ENCODE peak calls at places on chromosomes 11 and 22, in five cellular contexts. One of them, this sample, is unnamed.

GRCh38 chr22:39219071-39220050 is 25.4 kb downstream of the PDGFB start:
- DNase-seq in HepG2: no peak
- DNase-seq in HCT116: no peak
- DNase-seq in H1: peak; percentile 46
- DNase-seq in GM12878: no peak
- DNase-seq in this sample: no peak

GRCh38 chr11:19892876-19893275 is 180.2 kb downstream of the NAV2 start:
- DNase-seq in HepG2: no peak
- DNase-seq in HCT116: no peak
- DNase-seq in H1: no peak
- DNase-seq in GM12878: no peak
- DNase-seq in this sample: no peak

GRCh38 chr22:29080061-29080975 is 7.5 kb downstream of the KREMEN1 start:
- DNase-seq in HepG2: no peak
- DNase-seq in HCT116: no peak
- DNase-seq in H1: no peak
- DNase-seq in GM12878: no peak
- DNase-seq in this sample: no peak

GRCh38 chr11:26467506-26467905 is 104.6 kb downstream of the MUC15 start:
- DNase-seq in HepG2: no peak
- DNase-seq in HCT116: no peak
- DNase-seq in H1: no peak
- DNase-seq in GM12878: no peak
- DNase-seq in this sample: no peak

GRCh38 chr22:28915969-28916368 is 32.6 kb downstream of the ZNRF3 start:
- DNase-seq in HepG2: no peak
- DNase-seq in HCT116: no peak
- DNase-seq in H1: no peak
- DNase-seq in GM12878: no peak
- DNase-seq in this sample: no peak

GRCh38 chr11:33542921-33543320 is 157.7 kb downstream of the C11orf91 start:
- DNase-seq in HepG2: peak; percentile 23
- DNase-seq in HCT116: peak; percentile 22
- DNase-seq in H1: peak; percentile 82
- DNase-seq in GM12878: no peak
- DNase-seq in this sample: peak; percentile 69

GRCh38 chr22:45103756-45104155 is 60.0 kb upstream of the NUP50 start:
- DNase-seq in HepG2: no peak
- DNase-seq in HCT116: no peak
- DNase-seq in H1: no peak
- DNase-seq in GM12878: no peak
- DNase-seq in this sample: no peak

GRCh38 chr22:41028841-41029240 is 63.6 kb upstream of the EP300 start:
- DNase-seq in HepG2: peak; percentile 64
- DNase-seq in HCT116: no peak
- DNase-seq in H1: no peak
- DNase-seq in GM12878: no peak
- DNase-seq in this sample: no peak

GRCh38 chr11:11984563-11984962 is 23.9 kb downstream of the DKK3 start:
- DNase-seq in HepG2: no peak
- DNase-seq in HCT116: no peak
- DNase-seq in H1: no peak
- DNase-seq in GM12878: no peak
- DNase-seq in this sample: no peak

GRCh38 chr11:117818036-117818858 is 6.3 kb downstream of the FXYD2 start:
- DNase-seq in HepG2: no peak
- DNase-seq in HCT116: no peak
- DNase-seq in H1: no peak
- DNase-seq in GM12878: no peak
- DNase-seq in this sample: no peak

GRCh38 chr11:81080476-81080875 is 1639.6 kb upstream of the TENM4 start:
- DNase-seq in HepG2: no peak
- DNase-seq in HCT116: no peak
- DNase-seq in H1: no peak
- DNase-seq in GM12878: no peak
- DNase-seq in this sample: no peak

GRCh38 chr11:80846442-80846841 is 1405.6 kb upstream of the TENM4 start:
- DNase-seq in HepG2: no peak
- DNase-seq in HCT116: no peak
- DNase-seq in H1: no peak
- DNase-seq in GM12878: no peak
- DNase-seq in this sample: no peak

GRCh38 chr22:46328797-46329196 is 6.7 kb upstream of the TRMU start:
- DNase-seq in HepG2: no peak
- DNase-seq in HCT116: no peak
- DNase-seq in H1: no peak
- DNase-seq in GM12878: no peak
- DNase-seq in this sample: no peak

GRCh38 chr11:47532597-47533213 is 20.2 kb downstream of the CELF1 start:
- DNase-seq in HepG2: no peak
- DNase-seq in HCT116: no peak
- DNase-seq in H1: no peak
- DNase-seq in GM12878: no peak
- DNase-seq in this sample: no peak

GRCh38 chr22:30340911-30341685 is 14.4 kb upstream of the TBC1D10A start:
- DNase-seq in HepG2: no peak
- DNase-seq in HCT116: no peak
- DNase-seq in H1: no peak
- DNase-seq in GM12878: no peak
- DNase-seq in this sample: no peak

GRCh38 chr11:71433648-71434450 is 14.3 kb downstream of the DHCR7 start:
- DNase-seq in HepG2: peak; percentile 68
- DNase-seq in HCT116: no peak
- DNase-seq in H1: no peak
- DNase-seq in GM12878: no peak
- DNase-seq in this sample: no peak

GRCh38 chr22:30877662-30878515 is 90.7 kb downstream of the MORC2 start:
- DNase-seq in HepG2: no peak
- DNase-seq in HCT116: no peak
- DNase-seq in H1: no peak
- DNase-seq in GM12878: no peak
- DNase-seq in this sample: no peak

GRCh38 chr11:100914415-100914814 is 215.2 kb downstream of the PGR start:
- DNase-seq in HepG2: no peak
- DNase-seq in HCT116: no peak
- DNase-seq in H1: no peak
- DNase-seq in GM12878: no peak
- DNase-seq in this sample: no peak

GRCh38 chr11:47376183-47376542 is 2.2 kb downstream of the SPI1 start:
- DNase-seq in HepG2: no peak
- DNase-seq in HCT116: no peak
- DNase-seq in H1: no peak
- DNase-seq in GM12878: no peak
- DNase-seq in this sample: no peak

GRCh38 chr22:33957086-33957485 is 36.8 kb upstream of the LARGE1 start:
- DNase-seq in HepG2: no peak
- DNase-seq in HCT116: no peak
- DNase-seq in H1: no peak
- DNase-seq in GM12878: no peak
- DNase-seq in this sample: no peak

GRCh38 chr11:68727783-68728182 is 23.5 kb downstream of the TESMIN start:
- DNase-seq in HepG2: no peak
- DNase-seq in HCT116: no peak
- DNase-seq in H1: no peak
- DNase-seq in GM12878: no peak
- DNase-seq in this sample: no peak

GRCh38 chr11:36041988-36042606 is 98.2 kb downstream of the LDLRAD3 start:
- DNase-seq in HepG2: no peak
- DNase-seq in HCT116: no peak
- DNase-seq in H1: no peak
- DNase-seq in GM12878: no peak
- DNase-seq in this sample: peak; percentile 26

GRCh38 chr11:12121504-12121903 is 11.1 kb downstream of the MICAL2 start:
- DNase-seq in HepG2: no peak
- DNase-seq in HCT116: no peak
- DNase-seq in H1: no peak
- DNase-seq in GM12878: no peak
- DNase-seq in this sample: no peak

GRCh38 chr11:112958670-112959069 is 2.5 kb upstream of the NCAM1 start:
- DNase-seq in HepG2: no peak
- DNase-seq in HCT116: no peak
- DNase-seq in H1: no peak
- DNase-seq in GM12878: no peak
- DNase-seq in this sample: no peak

GRCh38 chr22:19962246-19962908 is 20.8 kb upstream of the TXNRD2 start:
- DNase-seq in HepG2: peak; percentile 84
- DNase-seq in HCT116: peak; percentile 79
- DNase-seq in H1: peak; percentile 86
- DNase-seq in GM12878: no peak
- DNase-seq in this sample: peak; percentile 35

GRCh38 chr22:30841264-30841663 is 127.3 kb downstream of the MORC2 start:
- DNase-seq in HepG2: no peak
- DNase-seq in HCT116: no peak
- DNase-seq in H1: no peak
- DNase-seq in GM12878: no peak
- DNase-seq in this sample: no peak

GRCh38 chr11:71500601-71501021 is 26.5 kb upstream of the KRTAP5-7 start:
- DNase-seq in HepG2: no peak
- DNase-seq in HCT116: peak; percentile 2
- DNase-seq in H1: no peak
- DNase-seq in GM12878: no peak
- DNase-seq in this sample: no peak

GRCh38 chr11:128297111-128297651 is 290.2 kb downstream of the ETS1 start:
- DNase-seq in HepG2: no peak
- DNase-seq in HCT116: no peak
- DNase-seq in H1: no peak
- DNase-seq in GM12878: no peak
- DNase-seq in this sample: no peak

GRCh38 chr22:35367331-35367886 is 13.5 kb upstream of the HMOX1 start:
- DNase-seq in HepG2: no peak
- DNase-seq in HCT116: no peak
- DNase-seq in H1: no peak
- DNase-seq in GM12878: peak; percentile 65
- DNase-seq in this sample: no peak

GRCh38 chr11:116404143-116404800 is 368.5 kb downstream of the BUD13 start:
- DNase-seq in HepG2: no peak
- DNase-seq in HCT116: no peak
- DNase-seq in H1: no peak
- DNase-seq in GM12878: no peak
- DNase-seq in this sample: no peak

GRCh38 chr22:45441158-45441557 is 27.7 kb downstream of the RIBC2 start:
- DNase-seq in HepG2: peak; percentile 71
- DNase-seq in HCT116: peak; percentile 42
- DNase-seq in H1: no peak
- DNase-seq in GM12878: no peak
- DNase-seq in this sample: peak; percentile 63

GRCh38 chr11:20249313-20249873 is 89.1 kb upstream of the DBX1 start:
- DNase-seq in HepG2: no peak
- DNase-seq in HCT116: no peak
- DNase-seq in H1: no peak
- DNase-seq in GM12878: no peak
- DNase-seq in this sample: no peak

GRCh38 chr11:8318536-8318935 is 54.9 kb upstream of the LMO1 start:
- DNase-seq in HepG2: no peak
- DNase-seq in HCT116: no peak
- DNase-seq in H1: peak; percentile 81
- DNase-seq in GM12878: no peak
- DNase-seq in this sample: no peak

GRCh38 chr11:72962084-72962483 is 147.9 kb downstream of the ATG16L2 start:
- DNase-seq in HepG2: no peak
- DNase-seq in HCT116: no peak
- DNase-seq in H1: no peak
- DNase-seq in GM12878: no peak
- DNase-seq in this sample: no peak
- TF ChIP-seq JUND in HepG2: no peak
- TF ChIP-seq JUND in HCT116: no peak
- TF ChIP-seq JUND in H1: no peak
- TF ChIP-seq JUND in GM12878: no peak
- TF ChIP-seq JUND in this sample: no peak

GRCh38 chr11:126268361-126268707 is 361 bp downstream of the SRPRA start:
- DNase-seq in HepG2: no peak
- DNase-seq in HCT116: no peak
- DNase-seq in H1: no peak
- DNase-seq in GM12878: no peak
- DNase-seq in this sample: peak; percentile 45
- TF ChIP-seq JUND in HepG2: no peak
- TF ChIP-seq JUND in HCT116: no peak
- TF ChIP-seq JUND in H1: no peak
- TF ChIP-seq JUND in GM12878: no peak
- TF ChIP-seq JUND in this sample: no peak

DNA sequence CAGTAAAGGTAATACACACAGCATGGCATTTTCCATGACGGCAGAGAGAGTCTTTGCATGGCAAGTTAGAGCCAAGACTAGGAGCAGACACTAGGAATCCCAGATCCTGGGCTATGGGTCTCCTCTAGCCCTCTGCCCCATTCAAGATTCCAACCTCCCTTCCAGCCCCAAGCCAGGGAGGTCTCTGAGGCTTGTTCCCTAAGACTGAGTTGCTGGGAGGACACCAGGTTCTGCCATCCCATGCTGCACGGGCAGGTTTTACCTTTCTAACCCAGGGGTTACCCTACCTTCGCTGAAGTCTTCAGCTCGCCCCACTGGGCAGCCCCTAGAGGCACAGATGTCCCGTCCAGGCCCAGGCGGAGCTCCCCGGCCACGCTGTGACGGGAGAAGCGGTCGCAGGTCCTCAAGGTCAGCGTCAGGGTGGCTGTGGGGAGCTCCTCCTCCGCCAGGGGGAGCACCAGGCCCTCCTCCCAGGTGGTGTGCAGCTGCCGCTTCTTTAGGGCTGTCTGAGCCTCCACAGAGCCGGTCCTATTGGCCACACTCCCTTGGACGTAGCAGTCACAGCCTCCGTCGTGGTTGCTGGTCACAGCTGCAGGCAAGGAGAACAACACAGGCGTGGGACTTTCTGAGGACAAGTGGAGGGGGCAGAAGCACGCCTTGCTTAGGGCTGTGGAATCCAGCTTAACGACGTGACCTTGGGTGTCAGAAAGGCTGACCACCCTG is 33.8 kb downstream of the SYT13 start:
- DNase-seq in HepG2: peak; percentile 35
- DNase-seq in HCT116: peak; percentile 75
- DNase-seq in H1: peak; percentile 96
- DNase-seq in GM12878: no peak
- DNase-seq in this sample: peak; percentile 40
- TF ChIP-seq JUND in HepG2: no peak
- TF ChIP-seq JUND in HCT116: no peak
- TF ChIP-seq JUND in H1: no peak
- TF ChIP-seq JUND in GM12878: no peak
- TF ChIP-seq JUND in this sample: no peak

DNA sequence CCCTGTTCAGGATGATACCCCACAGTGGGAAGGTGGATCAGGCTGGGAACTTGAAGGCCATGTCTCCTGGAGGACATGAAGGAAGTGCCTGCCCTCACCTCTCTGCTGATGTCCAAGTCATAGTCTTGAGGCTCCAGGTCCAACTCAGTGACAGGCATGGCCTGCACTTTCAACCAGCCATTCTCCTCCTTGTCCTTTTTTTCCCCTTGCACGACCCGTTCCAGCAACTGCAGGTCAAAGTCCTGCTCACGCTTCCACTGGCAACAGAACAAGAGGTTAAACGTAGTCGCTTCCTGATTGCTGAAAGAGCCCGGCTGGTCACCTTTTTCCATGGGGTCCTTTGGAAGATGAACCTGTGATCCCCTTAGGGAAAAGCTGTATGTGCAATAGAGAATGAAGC is 47.7 kb downstream of the C11orf58 start:
- DNase-seq in HepG2: peak; percentile 33
- DNase-seq in HCT116: no peak
- DNase-seq in H1: no peak
- DNase-seq in GM12878: no peak
- DNase-seq in this sample: no peak
- TF ChIP-seq JUND in HepG2: no peak
- TF ChIP-seq JUND in HCT116: no peak
- TF ChIP-seq JUND in H1: no peak
- TF ChIP-seq JUND in GM12878: no peak
- TF ChIP-seq JUND in this sample: no peak

This sample was measured in T47D.